ENCODE peak calls at places on chromosomes 1 and 21, in four cellular contexts. L, N, C and T are unnamed samples.
A peak's percentile ranks its signal among the peaks of the same experiment; 100 is the strongest.

GRCh38 chr1:162206749-162207635 is 137.5 kb downstream of the NOS1AP start:
- DNase-seq in N (no peak), C (peak; percentile 62), L (no peak), T (peak; percentile 25)

GRCh38 chr1:75727571-75727970 is 3.1 kb downstream of the ACADM start:
- DNase-seq in L (no peak), C (no peak), N (no peak), T (no peak)

GRCh38 chr1:19605884-19606442 is 38.1 kb upstream of the NBL1 start:
- DNase-seq in C (no peak), L (no peak), N (peak; percentile 2), T (peak; percentile 38)

GRCh38 chr1:102886638-102887037 is 221.7 kb downstream of the COL11A1 start:
- DNase-seq in C (no peak), N (no peak), L (no peak), T (no peak)

GRCh38 chr1:195082183-195082582 is 1526.1 kb downstream of the KCNT2 start:
- DNase-seq in N (peak; percentile 20), L (no peak), C (no peak), T (no peak)

GRCh38 chr1:3902546-3902945 is 2.5 kb upstream of the C1orf174 start:
- DNase-seq in L (no peak), C (no peak), N (no peak), T (no peak)

GRCh38 chr1:84598846-84599741 is 24.9 kb upstream of the CTBS start:
- DNase-seq in C (no peak), N (peak; percentile 90), L (no peak), T (no peak)

GRCh38 chr1:151990856-151991198 is 2.8 kb downstream of the S100A10 start:
- DNase-seq in L (peak; percentile 64), N (peak; percentile 79), C (peak; percentile 71), T (peak; percentile 56)

GRCh38 chr1:235133086-235133485 is 4.4 kb upstream of the TOMM20 start:
- DNase-seq in L (no peak), C (no peak), N (no peak), T (no peak)

GRCh38 chr1:32953495-32953894 is 11.1 kb downstream of the RNF19B start:
- DNase-seq in N (peak; percentile 77), L (no peak), C (no peak), T (no peak)

GRCh38 chr1:17109897-17110554 is 9.2 kb downstream of the PADI2 start:
- DNase-seq in N (no peak), C (peak; percentile 84), L (no peak), T (no peak)

GRCh38 chr1:55081188-55081904 is 42.0 kb downstream of the PCSK9 start:
- DNase-seq in L (no peak), C (no peak), N (peak; percentile 84), T (no peak)

GRCh38 chr1:29786791-29787732 is 550.7 kb downstream of the PTPRU start:
- DNase-seq in C (no peak), N (no peak), L (no peak), T (no peak)

GRCh38 chr1:244052011-244052727 is 1.1 kb downstream of the ZBTB18 start:
- DNase-seq in N (peak; percentile 19), L (no peak), C (no peak), T (no peak)

GRCh38 chr1:50967416-50968020 is 2.5 kb upstream of the CDKN2C start:
- DNase-seq in L (no peak), C (no peak), N (no peak), T (peak; percentile 31)

GRCh38 chr1:32249831-32250525 is 1.1 kb upstream of the LCK start:
- DNase-seq in L (no peak), N (peak; percentile 46), C (peak; percentile 79), T (peak; percentile 69)

GRCh38 chr1:178232949-178233348 is 139.0 kb downstream of the RASAL2 start:
- DNase-seq in C (no peak), L (no peak), N (peak; percentile 62), T (no peak)

GRCh38 chr1:47913225-47913823 is 83.9 kb downstream of the TRABD2B start:
- DNase-seq in L (no peak), C (no peak), N (no peak), T (no peak)

GRCh38 chr1:41662061-41662655 is 177.7 kb upstream of the EDN2 start:
- DNase-seq in L (no peak), C (peak; percentile 67), N (peak; percentile 83), T (peak; percentile 62)
- TF ChIP-seq POLR2A in L (no peak), C (no peak), N (peak; percentile 87), T (peak; percentile 61)

DNA sequence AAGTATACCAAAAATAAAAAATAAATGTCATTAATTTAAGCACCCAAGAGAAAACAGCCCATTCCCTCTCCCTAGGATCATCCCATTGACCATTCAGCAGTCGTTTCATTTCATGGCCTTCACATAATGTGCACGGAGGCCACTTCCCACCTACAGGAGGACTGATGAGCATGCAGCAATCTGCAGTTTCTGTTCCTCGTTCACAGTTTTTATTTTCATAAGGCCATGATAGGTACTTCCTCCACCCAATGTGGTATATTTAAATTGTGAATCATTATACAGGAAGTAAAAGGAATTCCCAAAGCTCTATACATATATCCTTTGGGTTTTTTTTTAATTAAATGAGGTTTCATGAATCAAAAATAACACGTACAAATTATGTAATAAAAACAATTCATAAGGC is 27.7 kb upstream of the SLC44A3 start:
- DNase-seq in N (peak; percentile 67), L (no peak), C (peak; percentile 20), T (peak; percentile 41)
- H3K4me3 ChIP-seq in N (no peak overlapping the region), L (no peak overlapping the region), C (no peak overlapping the region), T (no peak overlapping the region)

GRCh38 chr1:167617100-167617949 is 12.7 kb upstream of the RCSD1 start:
- DNase-seq in N (peak; percentile 7), C (peak; percentile 60), L (no peak), T (no peak)
- TF ChIP-seq POLR2A in N (no peak), C (peak; percentile 19), L (no peak), T (no peak)

GRCh38 chr21:36695283-36695634 is 3.7 kb upstream of the SIM2 start:
- DNase-seq in N (no peak), L (no peak), C (no peak), T (no peak)
- H3K4me3 ChIP-seq in N (no peak overlapping the region), L (no peak overlapping the region), C (no peak overlapping the region), T (no peak overlapping the region)

GRCh38 chr1:27163093-27163492 is 8.2 kb upstream of the SLC9A1 start:
- DNase-seq in C (no peak), N (no peak), L (no peak), T (no peak)

GRCh38 chr1:27162090-27162489 is 7.2 kb upstream of the SLC9A1 start:
- DNase-seq in L (no peak), C (no peak), N (no peak), T (no peak)

GRCh38 chr1:27157194-27157593 is 2.3 kb upstream of the SLC9A1 start:
- DNase-seq in C (no peak), L (no peak), N (no peak), T (no peak)

GRCh38 chr1:27166351-27166802 is 11.5 kb upstream of the SLC9A1 start:
- DNase-seq in L (no peak), C (no peak), N (peak; percentile 59), T (no peak)

DNA sequence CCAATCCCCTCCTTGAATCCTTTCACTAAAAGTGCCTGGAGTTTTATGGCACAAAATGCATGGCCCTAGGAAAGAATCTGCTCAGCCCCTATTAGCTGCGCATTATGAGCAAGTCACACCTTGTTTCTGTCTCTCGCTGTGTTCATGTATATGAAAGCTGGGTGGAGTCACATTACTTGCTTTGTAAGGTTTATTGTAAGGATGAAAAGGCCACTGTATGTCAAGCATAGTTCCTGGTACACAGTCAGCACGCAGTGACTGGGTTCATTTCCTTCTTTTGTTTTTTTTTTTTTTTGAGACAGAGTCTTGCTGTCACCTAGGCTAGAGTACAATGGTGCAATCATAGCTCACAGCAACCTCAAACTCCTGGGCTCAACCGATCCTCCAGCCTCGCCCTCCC is 6.7 kb upstream of the SLC9A1 start:
- DNase-seq in L (no peak), N (no peak), C (peak; percentile 39), T (no peak)
- TF ChIP-seq POLR2A in L (no peak), N (no peak), C (peak; percentile 52), T (no peak)

GRCh38 chr1:6961905-6962304 is 176.7 kb downstream of the CAMTA1 start:
- DNase-seq in C (no peak), L (no peak), N (no peak), T (no peak)
- H3K4me3 ChIP-seq in C (no peak overlapping the region), L (no peak overlapping the region), N (no peak overlapping the region), T (no peak overlapping the region)

DNA sequence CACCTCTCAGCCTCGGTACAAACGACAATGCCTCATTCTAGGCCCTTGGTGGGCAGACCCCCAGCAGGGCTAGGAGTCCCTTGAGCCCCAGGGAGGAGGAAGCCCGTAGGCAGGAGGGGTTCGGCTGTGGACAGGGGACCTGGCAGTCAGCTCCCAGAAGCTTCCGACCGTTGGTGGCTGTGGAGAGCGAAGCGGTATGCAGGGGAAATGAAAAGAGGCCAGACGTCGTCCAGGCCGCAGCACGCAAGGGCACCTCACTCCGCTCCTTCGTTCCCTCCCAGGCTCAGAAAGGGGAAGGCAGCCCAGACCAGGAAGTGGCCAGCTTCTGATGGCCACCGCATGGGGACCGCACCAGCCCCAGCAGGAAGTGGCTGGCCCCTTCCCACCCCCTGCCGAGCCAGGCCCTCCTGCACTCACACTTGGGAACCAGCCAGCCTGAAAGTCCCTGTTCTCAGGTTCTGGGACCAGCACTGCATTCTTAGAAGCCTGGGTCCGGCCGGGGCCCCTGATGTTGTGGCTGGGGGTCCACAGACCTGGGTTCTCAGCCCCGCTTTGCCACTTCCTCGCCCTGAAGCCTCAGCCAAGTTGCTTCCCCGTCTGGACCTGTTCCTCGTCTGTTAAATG is 103.9 kb upstream of the RUNX3 start:
- DNase-seq in C (peak; percentile 60), L (no peak), N (no peak), T (peak; percentile 35)
- TF ChIP-seq POLR2A in C (no peak), L (no peak), N (no peak), T (no peak)

GRCh38 chr1:185314416-185314815 is 2.6 kb downstream of the IVNS1ABP start:
- DNase-seq in C (no peak), L (no peak), N (no peak), T (no peak)

GRCh38 chr1:185309566-185309965 is 7.5 kb downstream of the IVNS1ABP start:
- DNase-seq in L (no peak), C (no peak), N (no peak), T (no peak)

GRCh38 chr1:185311589-185312225 is 5.3 kb downstream of the IVNS1ABP start:
- DNase-seq in N (peak; percentile 79), C (no peak), L (no peak), T (no peak)

GRCh38 chr1:185315364-185316108 is 1.5 kb downstream of the IVNS1ABP start:
- DNase-seq in C (peak; percentile 33), N (no peak), L (no peak), T (no peak)

DNA sequence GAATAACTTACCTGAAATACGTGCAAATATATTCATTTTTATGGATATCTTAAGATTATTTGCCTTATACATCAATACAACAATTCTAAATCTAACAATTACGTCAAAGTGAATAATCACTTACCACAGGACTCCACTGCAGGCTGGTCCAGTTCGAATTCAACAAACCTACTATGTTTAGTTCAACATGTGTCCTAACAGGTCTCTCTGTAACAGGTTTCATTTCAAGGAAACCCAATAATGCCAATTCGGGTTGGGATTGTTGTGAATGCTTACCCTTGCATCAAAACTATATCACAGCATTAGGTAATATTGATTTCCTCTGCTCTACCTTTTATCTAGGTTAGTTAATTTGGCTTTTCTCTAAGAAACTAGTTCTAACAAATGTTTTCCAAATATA is 4.7 kb downstream of the IVNS1ABP start:
- DNase-seq in L (no peak), C (no peak), N (no peak), T (no peak)
- H3K4me3 ChIP-seq in L (no peak overlapping the region), C (no peak overlapping the region), N (no peak overlapping the region), T (no peak overlapping the region)